ENCODE peak calls at places on chromosomes 5 and 9, in seven cellular contexts. T, O, Z, N, E, B and V are unnamed samples.

GRCh38 chr9:101727621-101728524 is 10.6 kb downstream of the GRIN3A start:
- DNase-seq in T (peak; percentile 11), O (peak; percentile 66), Z (no peak), N (peak; percentile 27), E (peak; percentile 12), B (no peak), V (peak; percentile 47)

GRCh38 chr9:77511525-77511924 is 136.6 kb downstream of the GNA14 start:
- DNase-seq in T (no peak), O (no peak), Z (no peak), N (no peak), E (no peak), B (no peak), V (no peak)

GRCh38 chr9:83637389-83637788 is 14.4 kb downstream of the IDNK start:
- DNase-seq in T (no peak), O (no peak), Z (no peak), N (no peak), E (no peak), B (no peak), V (no peak)

GRCh38 chr5:86684222-86684621 is 66.5 kb downstream of the COX7C start:
- DNase-seq in T (no peak), O (no peak), Z (no peak), N (no peak), E (peak; percentile 1), B (no peak), V (peak; percentile 17)

GRCh38 chr9:6522263-6522662 is 109.3 kb downstream of the UHRF2 start:
- DNase-seq in T (no peak), O (no peak), Z (no peak), N (no peak), E (no peak), B (no peak), V (no peak)

GRCh38 chr5:60688980-60689379 is 11.0 kb downstream of the DEPDC1B start:
- DNase-seq in T (no peak), O (no peak), Z (no peak), N (no peak), E (no peak), B (no peak), V (no peak)

GRCh38 chr5:53151713-53152458 is 42.3 kb upstream of the MOCS2 start:
- DNase-seq in T (peak; percentile 93), O (no peak), Z (no peak), N (no peak), E (peak; percentile 88), B (no peak), V (peak; percentile 47)

GRCh38 chr9:20189871-20190270 is 401.0 kb upstream of the SLC24A2 start:
- DNase-seq in T (no peak), O (peak; percentile 85), Z (no peak), N (no peak), E (no peak), B (no peak), V (no peak)

GRCh38 chr5:181241393-181241975 is 2.2 kb downstream of the RACK1 start:
- DNase-seq in T (peak; percentile 90), O (no peak), Z (no peak), N (peak; percentile 78), E (peak; percentile 85), B (no peak), V (peak; percentile 98)
- TF ChIP-seq CTCF in T (peak; percentile 14), O (no peak), Z (no peak), N (peak; percentile 10), E (no peak), B (no peak), V (no peak)

GRCh38 chr9:110427497-110428104 is 89.9 kb upstream of the TXNDC8 start:
- DNase-seq in T (peak; percentile 28), O (peak; percentile 91), Z (peak; percentile 53), N (peak; percentile 62), E (peak; percentile 52), B (peak; percentile 26), V (peak; percentile 49)

GRCh38 chr9:110432253-110432652 is 94.6 kb upstream of the TXNDC8 start:
- DNase-seq in T (peak; percentile 71), O (no peak), Z (no peak), N (no peak), E (peak; percentile 83), B (no peak), V (no peak)

GRCh38 chr9:110426052-110426709 is 88.5 kb upstream of the TXNDC8 start:
- DNase-seq in T (peak; percentile 44), O (no peak), Z (no peak), N (no peak), E (peak; percentile 50), B (no peak), V (peak; percentile 47)

DNA sequence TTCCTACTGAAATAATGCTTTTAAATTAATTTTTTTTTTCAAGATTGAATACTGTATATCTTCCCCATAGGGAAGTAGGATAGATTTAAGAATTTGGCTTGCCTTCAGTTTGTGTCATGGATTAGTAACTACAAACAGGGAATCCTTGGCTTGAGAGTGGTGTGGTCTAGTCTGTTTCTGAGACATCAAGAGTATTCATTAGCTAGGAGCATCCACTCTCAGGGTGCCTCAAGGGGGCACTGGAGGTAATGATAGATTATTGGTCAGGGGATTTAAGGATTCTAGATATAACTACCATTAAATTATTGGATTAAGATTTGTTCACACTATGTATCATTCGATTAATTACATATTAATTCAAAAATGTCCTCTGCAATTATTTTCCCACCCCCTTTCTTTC is 91.8 kb upstream of the TXNDC8 start:
- DNase-seq in T (peak; percentile 12), O (no peak), Z (no peak), N (no peak), E (no peak), B (no peak), V (peak; percentile 2)
- TF ChIP-seq CTCF in T (no peak), O (peak; percentile 59), Z (no peak), N (peak; percentile 4), E (peak; percentile 20), B (no peak), V (peak; percentile 5)

DNA sequence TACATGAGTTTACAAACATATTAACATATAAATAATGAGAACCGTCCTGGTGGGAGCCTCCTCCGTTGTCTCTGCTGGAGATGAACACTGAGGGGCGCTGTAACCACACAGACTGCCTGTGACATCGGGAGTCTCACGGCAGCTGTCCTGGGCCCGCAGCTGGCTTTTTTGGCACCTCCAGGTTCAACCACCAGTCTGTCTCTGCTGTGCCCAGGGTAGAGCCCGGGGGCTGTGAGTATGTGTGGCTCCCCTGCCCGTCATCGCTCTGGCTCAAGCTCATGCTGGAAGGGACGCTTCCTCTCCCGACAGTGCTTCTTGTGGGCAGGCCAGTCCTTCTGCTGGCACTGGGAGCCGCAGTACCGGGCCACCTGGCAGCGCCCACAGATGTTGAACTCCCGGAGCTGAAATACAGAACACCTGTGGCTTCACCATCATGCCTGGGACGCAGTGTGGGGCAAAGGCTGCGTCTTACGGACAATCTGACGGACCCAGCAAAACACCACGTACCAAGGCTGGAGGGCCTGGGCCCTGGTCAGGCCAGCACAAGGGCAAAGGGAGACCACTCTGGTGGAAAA is 3.6 kb upstream of the DPH7 start:
- DNase-seq in T (no peak), O (peak; percentile 87), Z (peak; percentile 46), N (no peak), E (no peak), B (peak; percentile 46), V (no peak)
- TF ChIP-seq CTCF in T (peak; percentile 31), O (peak; percentile 78), Z (peak; percentile 31), N (no peak), E (peak; percentile 22), B (peak; percentile 49), V (peak; percentile 21)

GRCh38 chr9:95003694-95004451 is 277.4 kb downstream of the AOPEP start:
- DNase-seq in T (peak; percentile 53), O (peak; percentile 80), Z (peak; percentile 71), N (peak; percentile 62), E (peak; percentile 61), B (peak; percentile 63), V (peak; percentile 57)
- TF ChIP-seq CTCF in T (peak; percentile 7), O (peak; percentile 49), Z (no peak), N (no peak), E (peak; percentile 19), B (no peak), V (no peak)